ENCODE peak calls at places on chromosomes 16 and 17, in ten cellular contexts. M is A673, W is prostate gland, D is spleen, K is Caco-2, J is A549, N is IMR-90, A is thoracic aorta, S is GM23338, V is tibial nerve. T is an unnamed sample.

GRCh38 chr17:59634632-59635561 is 15.2 kb downstream of the CLTC start:
- DNase-seq in M (peak), W (no peak), D (no peak), K (no peak), J (no peak), N (no peak), A (no peak), S (peak), V (no peak), T (no peak)

GRCh38 chr17:13204607-13205237 is 186.9 kb upstream of the ELAC2 start:
- DNase-seq in M (no peak), W (no peak), D (no peak), K (no peak), J (no peak), N (no peak), A (no peak), S (no peak), V (no peak), T (no peak)

GRCh38 chr17:2094891-2095535 is 40.1 kb downstream of the HIC1 start:
- DNase-seq in M (peak), W (peak), D (peak), K (peak), J (peak), N (peak), A (no peak), S (peak), V (no peak), T (no peak)

GRCh38 chr17:18182190-18182977 is 1.2 kb upstream of the ALKBH5 start:
- DNase-seq in M (no peak), W (peak), D (no peak), K (no peak), J (no peak), N (no peak), A (peak), S (peak), V (no peak), T (peak)

GRCh38 chr17:63930951-63931575 is 1.1 kb downstream of the CD79B start:
- DNase-seq in M (no peak), W (no peak), D (peak), K (no peak), J (no peak), N (no peak), A (no peak), S (peak), V (peak), T (peak)

GRCh38 chr17:72852267-72852945 is 240.1 kb downstream of the SLC39A11 start:
- DNase-seq in M (no peak), W (no peak), D (no peak), K (no peak), J (peak), N (peak), A (no peak), S (no peak), V (no peak), T (no peak)

GRCh38 chr16:12617401-12617819 is 186.3 kb downstream of the CPPED1 start:
- DNase-seq in M (no peak), W (no peak), D (no peak), K (no peak), J (no peak), N (no peak), A (no peak), S (no peak), V (no peak), T (peak)

GRCh38 chr17:50662632-50663225 is 28.0 kb downstream of the ABCC3 start:
- DNase-seq in M (no peak), W (no peak), D (no peak), K (no peak), J (no peak), N (no peak), A (no peak), S (no peak), V (no peak), T (no peak)

GRCh38 chr17:9837551-9838471 is 12.1 kb downstream of the GLP2R start:
- DNase-seq in M (no peak), W (no peak), D (no peak), K (no peak), J (peak), N (peak), A (no peak), S (peak), V (peak), T (no peak)

GRCh38 chr16:9082422-9082821 is 9.0 kb upstream of the HAPSTR1 start:
- DNase-seq in M (no peak), W (no peak), D (no peak), K (no peak), J (no peak), N (no peak), A (no peak), S (no peak), V (no peak), T (no peak)

DNA sequence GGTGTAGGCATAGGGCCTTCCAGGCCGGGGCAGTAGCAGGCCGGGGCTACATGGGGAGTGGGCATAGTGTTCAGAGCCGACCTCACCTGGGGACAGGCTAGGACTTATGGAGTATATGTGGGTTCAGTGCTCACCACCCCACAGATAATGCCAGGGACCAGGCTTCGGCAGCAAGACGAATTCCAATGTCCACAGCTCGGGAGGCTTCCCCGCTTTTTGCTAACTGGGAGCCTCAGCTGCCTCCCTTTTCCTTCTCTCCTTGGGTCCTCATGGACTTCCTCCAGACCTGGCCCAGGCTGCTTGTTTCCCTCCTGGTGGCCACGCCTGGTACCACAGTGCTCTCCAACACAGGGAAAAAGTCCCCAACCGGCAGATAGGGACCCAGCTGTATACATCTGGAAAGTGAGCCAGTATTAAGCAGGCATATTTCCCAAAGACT is 20.1 kb upstream of the SLC46A1 start:
- DNase-seq in M (peak), W (no peak), D (no peak), K (peak), J (peak), N (no peak), A (no peak), S (peak), V (no peak), T (no peak)
- TF ChIP-seq CTCF in M (peak), W (no peak), D (peak), K (peak), J (no peak), N (peak), A (peak), S (peak), V (no peak), T (peak)

DNA sequence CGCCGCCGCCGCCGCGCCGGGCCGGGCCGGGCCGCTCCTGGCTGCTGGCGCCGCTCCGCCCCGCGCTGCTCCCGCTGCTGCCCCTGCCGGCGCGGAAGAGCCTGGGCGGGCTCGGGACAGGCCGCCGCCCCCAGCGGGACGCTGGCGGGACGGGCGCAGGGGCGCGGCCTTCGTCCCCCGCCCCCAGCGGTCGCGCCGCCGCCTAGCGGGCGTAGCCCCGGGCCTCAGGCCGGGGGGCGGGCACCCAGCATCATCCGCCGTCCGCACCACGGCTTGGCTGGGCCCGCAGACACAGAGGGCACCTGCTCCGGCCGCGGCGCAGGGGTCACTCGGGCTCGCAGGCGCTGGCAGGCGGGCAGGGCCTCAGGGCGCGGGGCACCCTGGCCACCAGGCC is at the start of gene AMFR:
- DNase-seq in M (peak), W (peak), D (peak), K (peak), J (peak), N (peak), A (no peak), S (peak), V (no peak), T (peak)
- TF ChIP-seq CTCF in M (no peak), W (peak), D (peak), K (peak), J (peak), N (peak), A (peak), S (peak), V (peak), T (peak)

GRCh38 chr16:85676466-85676865 is 12.3 kb downstream of the GINS2 start:
- DNase-seq in M (no peak), W (no peak), D (peak), K (no peak), J (no peak), N (no peak), A (no peak), S (no peak), V (no peak), T (no peak)

GRCh38 chr16:85674828-85675227 is 13.9 kb downstream of the GINS2 start:
- DNase-seq in M (no peak), W (no peak), D (no peak), K (no peak), J (no peak), N (no peak), A (no peak), S (no peak), V (no peak), T (no peak)

GRCh38 chr16:85674418-85674755 is 14.4 kb downstream of the GINS2 start:
- DNase-seq in M (no peak), W (no peak), D (no peak), K (no peak), J (no peak), N (no peak), A (no peak), S (no peak), V (no peak), T (no peak)

GRCh38 chr16:85675528-85675927 is 13.2 kb downstream of the GINS2 start:
- DNase-seq in M (peak), W (no peak), D (no peak), K (peak), J (peak), N (peak), A (no peak), S (peak), V (no peak), T (no peak)

DNA sequence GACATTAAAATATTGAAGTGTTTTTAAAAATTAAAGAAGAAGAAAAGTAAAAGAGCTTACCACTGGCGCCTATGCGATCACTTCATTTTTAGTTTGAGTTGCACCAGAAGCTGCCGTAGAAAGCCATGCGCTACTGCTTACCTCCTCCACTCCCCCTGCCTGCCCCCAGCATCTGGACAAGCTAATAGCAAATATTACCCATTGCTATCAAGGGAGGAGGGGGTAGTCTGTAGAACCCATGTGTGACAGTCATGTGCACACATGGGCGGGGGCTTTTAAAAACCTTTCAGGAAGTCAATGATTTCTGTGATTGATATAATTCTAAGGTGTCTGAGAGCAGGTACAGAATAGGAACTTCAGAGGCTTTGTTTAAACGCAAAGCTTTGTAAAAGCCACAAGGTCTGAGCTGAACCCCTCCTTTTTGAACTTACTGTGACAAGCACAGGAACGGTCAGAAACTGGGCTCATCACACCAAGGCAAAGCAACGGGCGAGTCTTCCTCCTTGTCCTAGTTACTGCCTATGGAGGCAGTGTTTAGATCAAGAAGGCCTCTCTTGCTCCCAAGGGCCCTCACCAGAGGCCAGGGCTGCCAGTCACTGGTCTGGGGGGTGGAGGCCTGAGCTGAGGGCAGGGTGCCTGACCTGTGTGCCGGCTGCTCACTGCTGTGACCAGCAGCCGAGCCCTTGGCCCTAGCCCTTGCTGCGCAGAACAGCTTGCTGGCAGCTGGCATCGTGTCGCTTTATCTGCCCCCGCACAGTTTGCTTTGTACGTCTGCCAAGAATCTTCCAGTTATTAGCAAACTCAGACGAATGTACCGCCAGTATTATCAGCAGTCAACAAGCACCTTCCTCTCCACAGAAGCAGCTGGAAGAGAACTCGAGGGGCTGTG is 15.0 kb downstream of the GINS2 start:
- DNase-seq in M (peak), W (peak), D (peak), K (no peak), J (no peak), N (peak), A (no peak), S (no peak), V (no peak), T (no peak)
- TF ChIP-seq CTCF in M (no peak), W (no peak), D (no peak), K (no peak), J (no peak), N (no peak), A (no peak), S (no peak), V (no peak), T (no peak)

GRCh38 chr16:27642753-27643152 is 92.8 kb downstream of the KATNIP start:
- DNase-seq in M (peak), W (no peak), D (no peak), K (peak), J (peak), N (peak), A (no peak), S (peak), V (no peak), T (peak)
- TF ChIP-seq CTCF in M (peak), W (no peak), D (no peak), K (no peak), J (no peak), N (peak), A (no peak), S (peak), V (no peak), T (peak)

DNA sequence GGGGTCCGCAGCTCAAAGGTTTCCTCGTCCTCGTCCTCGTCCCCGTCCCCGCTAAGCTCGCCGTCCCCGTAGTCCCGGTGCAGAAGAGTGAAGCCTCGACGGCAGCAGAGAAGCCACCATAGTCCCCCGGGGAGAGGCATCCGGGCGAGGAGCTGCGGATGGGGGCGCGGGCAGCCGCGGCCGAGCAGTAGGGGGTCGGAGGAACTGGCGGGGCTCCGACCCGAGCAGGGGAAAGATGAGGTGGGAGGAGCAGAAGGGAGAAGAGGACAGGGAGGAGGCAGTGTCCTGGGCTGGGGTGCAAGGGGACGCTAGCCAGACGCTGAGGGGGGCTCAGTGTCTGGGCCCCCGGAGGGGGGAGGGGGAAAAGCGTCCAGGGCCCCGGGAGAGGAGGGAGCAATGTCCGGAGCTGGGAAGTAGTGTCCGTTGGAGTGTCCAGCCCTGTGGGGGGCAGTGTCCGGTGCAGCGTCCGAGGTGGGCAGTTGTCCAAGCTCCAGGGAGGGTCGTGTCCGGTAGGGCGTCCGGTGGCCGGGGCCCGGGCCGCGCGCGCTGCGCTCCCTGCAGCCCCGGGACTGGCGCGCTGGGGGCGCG is at the start of gene PLEKHH3:
- DNase-seq in M (peak), W (no peak), D (peak), K (no peak), J (no peak), N (no peak), A (no peak), S (peak), V (no peak), T (no peak)
- TF ChIP-seq CTCF in M (no peak), W (peak), D (peak), K (peak), J (no peak), N (peak), A (no peak), S (no peak), V (peak), T (no peak)

DNA sequence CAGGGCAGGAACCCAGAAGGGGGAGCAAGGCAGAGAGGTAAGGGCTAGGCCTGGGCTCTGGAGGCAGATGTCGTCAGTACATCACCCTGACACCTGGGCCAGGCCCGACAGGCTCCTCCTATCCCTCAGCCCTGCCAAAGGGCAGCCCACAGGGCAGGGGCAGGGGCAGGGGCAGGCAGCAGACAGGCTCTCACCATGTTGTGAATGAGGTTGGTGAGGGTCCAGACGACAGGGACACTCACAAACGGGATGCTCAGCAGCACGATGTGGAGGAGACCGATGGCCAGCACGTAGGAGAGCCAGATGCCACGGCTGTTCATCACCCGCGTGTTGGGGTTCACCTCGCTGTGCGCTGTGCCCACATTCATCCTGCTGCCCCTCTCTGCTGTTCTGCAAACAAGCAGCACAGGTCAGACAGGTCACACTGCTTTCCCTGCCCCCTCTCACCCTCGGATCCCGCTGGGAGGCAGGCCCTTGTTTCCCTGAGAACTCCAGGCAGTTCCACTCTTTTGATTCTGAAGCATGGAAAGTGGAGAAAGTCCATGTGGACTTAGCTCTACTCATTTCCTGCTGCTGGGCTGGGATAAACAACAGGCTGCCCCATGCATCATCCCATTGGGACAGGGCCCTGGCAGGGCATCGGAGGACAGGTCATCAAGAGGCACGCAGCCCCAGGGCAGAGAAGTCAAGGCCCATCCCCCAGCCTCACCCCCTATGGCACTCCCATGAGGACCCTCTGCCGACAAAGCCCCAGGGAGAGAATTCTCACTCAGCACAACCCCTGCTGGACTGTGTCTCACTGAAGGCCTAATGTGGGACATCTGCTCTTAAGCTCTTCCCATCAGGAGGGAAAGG is 3.3 kb downstream of the ORMDL3 start:
- DNase-seq in M (no peak), W (no peak), D (no peak), K (no peak), J (no peak), N (peak), A (no peak), S (no peak), V (no peak), T (peak)
- TF ChIP-seq CTCF in M (no peak), W (no peak), D (no peak), K (no peak), J (peak), N (peak), A (no peak), S (no peak), V (no peak), T (no peak)

GRCh38 chr16:87338155-87338765 is 21.1 kb upstream of the C16orf95 start:
- DNase-seq in M (no peak), W (no peak), D (no peak), K (no peak), J (no peak), N (no peak), A (no peak), S (no peak), V (no peak), T (no peak)

GRCh38 chr16:87337247-87337646 is 20.1 kb upstream of the C16orf95 start:
- DNase-seq in M (no peak), W (no peak), D (no peak), K (no peak), J (no peak), N (no peak), A (no peak), S (no peak), V (no peak), T (no peak)

GRCh38 chr16:87335306-87335967 is 18.2 kb upstream of the C16orf95 start:
- DNase-seq in M (no peak), W (no peak), D (no peak), K (no peak), J (no peak), N (no peak), A (no peak), S (no peak), V (no peak), T (no peak)

GRCh38 chr16:87335968-87336849 is 19.0 kb upstream of the C16orf95 start:
- DNase-seq in M (no peak), W (no peak), D (no peak), K (no peak), J (no peak), N (no peak), A (no peak), S (no peak), V (no peak), T (no peak)

GRCh38 chr16:87336850-87337240 is 19.7 kb upstream of the C16orf95 start:
- DNase-seq in M (no peak), W (no peak), D (no peak), K (no peak), J (no peak), N (no peak), A (no peak), S (no peak), V (no peak), T (no peak)
- TF ChIP-seq CTCF in M (no peak), W (no peak), D (no peak), K (no peak), J (no peak), N (no peak), A (no peak), S (no peak), V (no peak), T (no peak)

DNA sequence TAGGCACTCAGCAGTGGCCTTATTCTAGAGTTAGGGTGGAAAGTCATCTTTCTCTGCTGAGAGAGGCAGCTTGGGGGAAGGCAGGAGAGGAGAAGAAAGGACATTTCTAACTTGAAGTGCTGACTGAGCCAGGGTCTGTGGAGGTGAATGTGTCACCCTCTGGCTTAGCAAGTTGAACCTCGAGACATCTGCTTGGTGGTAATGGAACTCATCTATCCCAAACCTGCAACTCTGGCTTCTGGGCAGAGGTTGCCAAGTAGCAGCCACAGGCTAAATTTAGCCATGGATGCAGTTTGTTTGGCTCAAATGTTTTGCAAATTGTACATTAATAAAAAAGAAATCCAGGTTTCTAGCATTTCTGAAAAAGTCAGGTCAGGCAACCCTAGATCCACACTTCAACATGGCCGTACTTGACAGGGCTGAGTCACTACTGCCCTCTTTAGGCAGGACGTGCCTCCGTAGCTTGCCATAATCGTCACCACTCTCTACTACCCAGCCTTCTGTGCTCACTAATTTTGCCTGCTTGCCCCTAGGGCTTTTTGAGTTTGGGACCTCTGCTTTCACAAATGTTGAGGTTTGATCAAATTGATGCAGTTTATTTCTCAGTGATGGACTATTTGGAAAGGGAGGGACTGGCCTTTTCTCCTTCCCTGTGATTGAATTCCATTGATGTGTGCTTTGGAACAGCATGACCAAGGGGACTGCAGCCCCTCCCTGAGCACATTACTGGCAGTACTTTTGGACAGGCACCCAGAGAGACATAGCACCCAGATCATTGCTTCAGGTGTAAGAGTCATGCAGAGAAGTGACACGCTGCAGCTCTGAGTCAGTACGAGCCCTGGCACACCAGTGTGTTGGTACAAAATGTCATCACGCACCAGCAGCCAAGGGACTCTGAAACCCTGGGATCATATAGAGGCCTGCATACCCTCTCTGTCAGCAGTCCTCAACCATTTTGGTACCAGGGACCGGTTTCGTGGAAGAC is 5.2 kb downstream of the CDH13 start:
- DNase-seq in M (no peak), W (no peak), D (no peak), K (no peak), J (peak), N (peak), A (no peak), S (peak), V (no peak), T (peak)
- TF ChIP-seq CTCF in M (peak), W (no peak), D (no peak), K (peak), J (no peak), N (peak), A (no peak), S (peak), V (no peak), T (no peak)